ENCODE peak calls at places on chromosomes 16 and 17, in five cellular contexts. N is upper lobe of left lung, A is transverse colon, J is H54, S is A549. E is an unnamed sample.
A peak's percentile ranks its signal among the peaks of the same experiment; 100 is the strongest.

GRCh38 chr16:50602531-50603205 is 54.5 kb downstream of the NKD1 start:
- DNase-seq in A (peak; percentile 27), S (no peak), J (no peak), N (no peak), E (no peak)

GRCh38 chr16:49593423-49594040 is 219.9 kb downstream of the C16orf78 start:
- DNase-seq in J (no peak), N (no peak), A (no peak), S (no peak), E (no peak)

GRCh38 chr17:12415031-12415430 is 250.7 kb upstream of the MYOCD start:
- DNase-seq in N (no peak), J (no peak), S (peak; percentile 70), A (no peak), E (no peak)

GRCh38 chr17:2924211-2924610 is 128.0 kb downstream of the RAP1GAP2 start:
- DNase-seq in S (no peak), J (no peak), N (no peak), A (no peak), E (no peak)

GRCh38 chr17:15917439-15918027 is 27.4 kb upstream of the ADORA2B start:
- DNase-seq in A (no peak), S (no peak), N (peak; percentile 83), J (no peak), E (no peak)

GRCh38 chr16:4015275-4015990 is 100.8 kb downstream of the ADCY9 start:
- DNase-seq in N (no peak), J (no peak), S (peak; percentile 76), A (no peak), E (no peak)

GRCh38 chr17:81459224-81459623 is 53.4 kb downstream of the ACTG1 start:
- DNase-seq in N (peak; percentile 87), S (no peak), A (no peak), J (no peak), E (no peak)

GRCh38 chr17:55825213-55825612 is 74.4 kb downstream of the PCTP start:
- DNase-seq in N (no peak), A (no peak), S (peak; percentile 10), J (no peak), E (no peak)

GRCh38 chr17:39623356-39623950 is 3.3 kb upstream of the PPP1R1B start:
- DNase-seq in N (peak; percentile 94), J (peak; percentile 90), A (peak; percentile 94), S (peak; percentile 76), E (no peak)

GRCh38 chr16:28882476-28883180 is 4.3 kb downstream of the ATP2A1 start:
- DNase-seq in A (no peak), N (no peak), S (no peak), J (no peak), E (no peak)

GRCh38 chr17:43356999-43357398 is 41.8 kb upstream of the ARL4D start:
- DNase-seq in A (no peak), S (peak; percentile 79), N (no peak), J (peak; percentile 66), E (no peak)

GRCh38 chr17:956905-957304 is 22.7 kb downstream of the NXN start:
- DNase-seq in N (no peak), A (no peak), S (peak; percentile 70), J (no peak), E (no peak)

GRCh38 chr17:1746975-1747543 is 4.4 kb downstream of the SERPINF2 start:
- DNase-seq in J (no peak), A (peak; percentile 77), N (peak; percentile 89), S (no peak), E (no peak)

GRCh38 chr16:89060207-89060794 is 33.4 kb upstream of the ACSF3 start:
- DNase-seq in N (no peak), S (no peak), J (no peak), A (no peak), E (no peak)

GRCh38 chr17:81454473-81454872 is 58.1 kb downstream of the ACTG1 start:
- DNase-seq in A (no peak), J (no peak), N (no peak), S (no peak), E (no peak)

GRCh38 chr16:12898556-12898955 is 2.8 kb upstream of the SHISA9 start:
- DNase-seq in S (no peak), A (no peak), J (no peak), N (no peak), E (no peak)

GRCh38 chr16:67150058-67150832 is 553 bp downstream of the B3GNT9 start:
- DNase-seq in S (peak; percentile 62), J (peak; percentile 71), A (no peak), N (peak; percentile 90), E (no peak)

GRCh38 chr17:13638855-13639458 is 37.2 kb upstream of the HS3ST3A1 start:
- DNase-seq in A (no peak), S (no peak), J (no peak), N (no peak), E (no peak)

GRCh38 chr17:72982680-72983079 is 109.8 kb downstream of the SLC39A11 start:
- DNase-seq in S (no peak), J (no peak), A (no peak), N (no peak), E (no peak)

GRCh38 chr17:14434506-14434905 is 133.6 kb downstream of the HS3ST3B1 start:
- DNase-seq in N (no peak), A (no peak), S (no peak), J (no peak), E (no peak)

GRCh38 chr17:78884148-78884870 is 18.7 kb downstream of the CEP295NL start:
- DNase-seq in A (no peak), N (no peak), J (no peak), S (no peak), E (no peak)

GRCh38 chr17:32497431-32498205 is 10.8 kb downstream of the CDK5R1 start:
- DNase-seq in N (peak; percentile 64), J (no peak), S (peak; percentile 41), A (no peak), E (no peak)

GRCh38 chr17:37280841-37281240 is 94.9 kb upstream of the C17orf78 start:
- DNase-seq in A (no peak), N (no peak), S (no peak), J (no peak), E (no peak)

GRCh38 chr16:86515780-86516617 is 5.7 kb downstream of the FOXF1 start:
- DNase-seq in A (no peak), J (no peak), S (no peak), N (peak; percentile 71), E (no peak)

GRCh38 chr17:51995797-51996403 is 162.6 kb downstream of the CA10 start:
- DNase-seq in A (no peak), J (no peak), S (no peak), N (no peak), E (no peak)

GRCh38 chr16:87563714-87564523 is 38.4 kb upstream of the JPH3 start:
- DNase-seq in N (no peak), A (no peak), S (no peak), J (no peak), E (no peak)

GRCh38 chr16:28879261-28879840 is 1.1 kb downstream of the ATP2A1 start:
- DNase-seq in N (no peak), A (peak; percentile 22), J (no peak), S (no peak), E (no peak)

GRCh38 chr17:35314415-35315216 is 58.8 kb downstream of the SLFN11 start:
- DNase-seq in S (peak; percentile 13), J (no peak), A (no peak), N (peak; percentile 46), E (no peak)

GRCh38 chr16:29821663-29822115 is 1.4 kb downstream of the MVP start:
- DNase-seq in N (no peak), A (peak; percentile 73), J (no peak), S (peak; percentile 64), E (no peak)

GRCh38 chr17:4199818-4200402 is 56.9 kb downstream of the CYB5D2 start:
- DNase-seq in S (peak; percentile 59), N (no peak), J (peak; percentile 39), A (no peak), E (no peak)

GRCh38 chr17:2222901-2223616 is 80.5 kb downstream of the SMG6 start:
- DNase-seq in A (peak; percentile 57), N (no peak), S (no peak), J (no peak), E (no peak)

GRCh38 chr16:14569213-14569612 is 60.8 kb downstream of the PARN start:
- DNase-seq in N (no peak), A (peak; percentile 84), J (no peak), S (no peak), E (no peak)

GRCh38 chr16:89052824-89053724 is 40.6 kb upstream of the ACSF3 start:
- DNase-seq in S (peak; percentile 76), J (peak; percentile 70), N (peak; percentile 72), A (peak; percentile 92), E (no peak)

DNA sequence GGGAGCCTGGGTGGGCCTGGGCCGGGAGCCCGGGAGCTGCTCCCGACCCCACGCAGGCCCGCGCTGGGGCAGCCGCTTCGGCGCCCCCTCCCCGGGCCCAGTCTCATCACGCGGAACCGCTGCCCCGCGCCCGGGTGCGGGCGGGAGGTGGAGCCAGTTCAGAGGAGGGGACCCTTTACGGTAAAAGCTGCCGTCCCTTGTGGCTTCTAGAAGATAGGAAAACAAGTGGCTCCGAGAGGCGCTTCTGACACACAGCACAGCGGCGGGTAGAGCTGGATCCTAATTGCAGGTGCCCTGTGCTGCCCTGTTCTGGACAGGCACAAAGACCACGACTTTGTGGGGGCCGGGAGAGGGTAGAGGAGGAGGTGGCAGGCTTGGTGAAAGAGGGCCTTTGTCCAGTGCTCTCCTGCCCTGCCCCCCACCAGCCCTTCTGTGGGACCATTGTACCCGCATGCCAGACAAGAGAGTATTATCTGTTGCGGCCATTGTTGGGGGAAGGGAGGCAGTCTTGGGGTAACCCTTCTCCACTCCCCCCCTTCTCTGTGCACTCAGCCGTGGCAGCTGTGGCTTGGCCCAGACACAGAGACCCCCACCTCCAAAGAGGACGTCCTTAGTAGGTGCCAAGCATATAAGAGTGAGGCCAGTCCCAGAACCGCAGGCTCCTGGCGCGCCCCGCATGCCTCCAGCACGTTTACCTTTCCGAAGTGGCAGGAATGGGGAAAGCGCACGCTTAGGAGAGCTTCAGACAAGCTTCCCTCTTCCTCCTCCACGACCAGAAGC is 736 bp downstream of the CNP start:
- DNase-seq in N (peak; percentile 90), A (peak; percentile 33), S (no peak), J (no peak), E (no peak)
- TF ChIP-seq POLR2A in N (no peak), A (no peak), S (no peak), J (no peak), E (no peak)

GRCh38 chr16:31458073-31458834 is 1.0 kb upstream of the ARMC5 start:
- DNase-seq in N (peak; percentile 93), S (peak; percentile 60), A (peak; percentile 72), J (no peak), E (no peak)
- TF ChIP-seq POLR2A in N (no peak), S (peak; percentile 10), A (peak; percentile 8), J (no peak), E (no peak)

GRCh38 chr17:75271955-75272847 is 1.2 kb upstream of the MIF4GD start:
- DNase-seq in A (no peak), S (peak; percentile 33), N (peak; percentile 80), J (no peak), E (no peak)

GRCh38 chr17:75271233-75271954 is 363 bp upstream of the MIF4GD start:
- DNase-seq in N (peak; percentile 98), A (peak; percentile 87), S (peak; percentile 80), J (peak; percentile 93), E (no peak)

GRCh38 chr17:75268931-75269330 is 2.1 kb downstream of the MIF4GD start:
- DNase-seq in A (no peak), N (no peak), S (no peak), J (no peak), E (no peak)

GRCh38 chr17:75270966-75271232 is at the start of gene MIF4GD:
- DNase-seq in N (no peak), S (no peak), J (no peak), A (no peak), E (no peak)

GRCh38 chr17:75270218-75270965 is 639 bp downstream of the MIF4GD start:
- DNase-seq in S (peak; percentile 87), A (peak; percentile 78), N (peak; percentile 93), J (peak; percentile 78), E (no peak)
- TF ChIP-seq POLR2A in S (peak; percentile 33), A (peak; percentile 75), N (no peak), J (peak; percentile 41), E (no peak)

GRCh38 chr16:1420540-1421205 is at the start of gene UQCC4:
- DNase-seq in J (peak; percentile 97), N (peak; percentile 100), S (peak; percentile 99), A (peak; percentile 99), E (peak; percentile 93)
- TF ChIP-seq POLR2A in J (peak; percentile 51), N (peak; percentile 44), S (peak; percentile 43), A (peak; percentile 76), E (no peak)

E was measured in esophagus squamous epithelium.